ENCODE peak calls at places on chromosomes 5 and 9, in five cellular contexts. M, P, A, W and K are unnamed samples.

GRCh38 chr5:178350361-178351220 is 118.0 kb upstream of the PHYKPL start:
- DNase-seq in M (no peak), P (no peak), A (no peak), W (no peak), K (no peak)

GRCh38 chr5:58019614-58020013 is 440.3 kb downstream of the PLK2 start:
- DNase-seq in M (no peak), P (no peak), A (no peak), W (no peak), K (peak)

GRCh38 chr5:180194410-180195345 is 14.3 kb downstream of the RASGEF1C start:
- DNase-seq in M (no peak), P (no peak), A (no peak), W (peak), K (no peak)

GRCh38 chr5:13976867-13977479 is 32.5 kb upstream of the DNAH5 start:
- DNase-seq in M (peak), P (no peak), A (peak), W (no peak), K (peak)

GRCh38 chr5:78518365-78519197 is 130.0 kb downstream of the LHFPL2 start:
- DNase-seq in M (peak), P (no peak), A (no peak), W (no peak), K (peak)

GRCh38 chr5:35855221-35855620 is 1.5 kb upstream of the IL7R start:
- DNase-seq in M (no peak), P (no peak), A (no peak), W (no peak), K (no peak)

GRCh38 chr5:122156724-122157325 is 27.5 kb downstream of the ZNF474 start:
- DNase-seq in M (peak), P (no peak), A (no peak), W (no peak), K (peak)

GRCh38 chr9:137156567-137157375 is 13.1 kb downstream of the LRRC26 start:
- DNase-seq in M (peak), P (no peak), A (peak), W (peak), K (peak)

GRCh38 chr9:129027685-129028191 is 393 bp downstream of the SH3GLB2 start:
- DNase-seq in M (no peak), P (no peak), A (peak), W (no peak), K (peak)

GRCh38 chr5:80360914-80361444 is 41.2 kb downstream of the SPZ1 start:
- DNase-seq in M (no peak), P (no peak), A (no peak), W (no peak), K (no peak)

GRCh38 chr9:82271099-82271498 is 282.5 kb downstream of the SPATA31D1 start:
- DNase-seq in M (peak), P (no peak), A (no peak), W (no peak), K (peak)

GRCh38 chr9:125701351-125701750 is 5.7 kb downstream of the MAPKAP1 start:
- DNase-seq in M (peak), P (no peak), A (no peak), W (peak), K (peak)

GRCh38 chr9:125705893-125706292 is 1.1 kb downstream of the MAPKAP1 start:
- DNase-seq in M (no peak), P (no peak), A (no peak), W (no peak), K (no peak)

GRCh38 chr9:125703662-125704061 is 3.3 kb downstream of the MAPKAP1 start:
- DNase-seq in M (no peak), P (no peak), A (no peak), W (no peak), K (no peak)

GRCh38 chr9:125706661-125707539 is at the start of gene MAPKAP1:
- DNase-seq in M (peak), P (peak), A (peak), W (peak), K (peak)
- H4K8ac ChIP-seq in M (peak), P (peak), A (peak), W (no peak), K (peak)

GRCh38 chr9:77956555-77956954 is 75.1 kb downstream of the GNAQ start:
- DNase-seq in M (no peak), P (no peak), A (no peak), W (no peak), K (no peak)

GRCh38 chr9:77959803-77960202 is 71.8 kb downstream of the GNAQ start:
- DNase-seq in M (no peak), P (no peak), A (no peak), W (no peak), K (no peak)

GRCh38 chr9:77960356-77961153 is 71.1 kb downstream of the GNAQ start:
- DNase-seq in M (no peak), P (no peak), A (no peak), W (peak), K (no peak)

GRCh38 chr9:77954619-77955018 is 77.0 kb downstream of the GNAQ start:
- DNase-seq in M (no peak), P (no peak), A (no peak), W (no peak), K (peak)

DNA sequence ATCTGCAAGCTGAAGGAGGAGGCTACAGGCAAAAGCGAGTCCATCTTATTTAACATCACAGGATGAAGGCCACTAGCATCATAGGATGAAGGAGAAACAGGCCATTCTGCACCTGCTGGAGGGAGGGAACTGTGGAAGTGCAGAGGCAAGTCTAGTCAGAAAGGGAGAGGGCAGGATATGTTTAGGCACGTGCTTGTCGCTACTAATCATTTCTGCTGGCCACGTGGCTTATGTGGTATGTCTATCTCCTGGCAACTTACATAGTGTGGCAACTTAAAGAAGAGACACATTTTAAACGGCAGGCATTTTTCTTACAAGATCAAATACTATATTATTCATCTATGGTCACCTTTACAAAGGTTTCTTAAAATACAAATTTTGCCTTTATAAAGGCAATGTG is 74.0 kb downstream of the GNAQ start:
- DNase-seq in M (no peak), P (no peak), A (no peak), W (no peak), K (no peak)
- H3K23ac ChIP-seq in M (no peak), P (no peak), A (no peak), W (no peak), K (no peak)

GRCh38 chr9:106880081-106880480 is 17.1 kb downstream of the ZNF462 start:
- DNase-seq in M (no peak), P (no peak), A (no peak), W (no peak), K (peak)

GRCh38 chr9:106880863-106881262 is 17.9 kb downstream of the ZNF462 start:
- DNase-seq in M (peak), P (no peak), A (no peak), W (no peak), K (no peak)

GRCh38 chr9:106878081-106878837 is 15.3 kb downstream of the ZNF462 start:
- DNase-seq in M (no peak), P (no peak), A (no peak), W (peak), K (no peak)

GRCh38 chr9:106877345-106877744 is 14.4 kb downstream of the ZNF462 start:
- DNase-seq in M (no peak), P (no peak), A (no peak), W (no peak), K (no peak)

DNA sequence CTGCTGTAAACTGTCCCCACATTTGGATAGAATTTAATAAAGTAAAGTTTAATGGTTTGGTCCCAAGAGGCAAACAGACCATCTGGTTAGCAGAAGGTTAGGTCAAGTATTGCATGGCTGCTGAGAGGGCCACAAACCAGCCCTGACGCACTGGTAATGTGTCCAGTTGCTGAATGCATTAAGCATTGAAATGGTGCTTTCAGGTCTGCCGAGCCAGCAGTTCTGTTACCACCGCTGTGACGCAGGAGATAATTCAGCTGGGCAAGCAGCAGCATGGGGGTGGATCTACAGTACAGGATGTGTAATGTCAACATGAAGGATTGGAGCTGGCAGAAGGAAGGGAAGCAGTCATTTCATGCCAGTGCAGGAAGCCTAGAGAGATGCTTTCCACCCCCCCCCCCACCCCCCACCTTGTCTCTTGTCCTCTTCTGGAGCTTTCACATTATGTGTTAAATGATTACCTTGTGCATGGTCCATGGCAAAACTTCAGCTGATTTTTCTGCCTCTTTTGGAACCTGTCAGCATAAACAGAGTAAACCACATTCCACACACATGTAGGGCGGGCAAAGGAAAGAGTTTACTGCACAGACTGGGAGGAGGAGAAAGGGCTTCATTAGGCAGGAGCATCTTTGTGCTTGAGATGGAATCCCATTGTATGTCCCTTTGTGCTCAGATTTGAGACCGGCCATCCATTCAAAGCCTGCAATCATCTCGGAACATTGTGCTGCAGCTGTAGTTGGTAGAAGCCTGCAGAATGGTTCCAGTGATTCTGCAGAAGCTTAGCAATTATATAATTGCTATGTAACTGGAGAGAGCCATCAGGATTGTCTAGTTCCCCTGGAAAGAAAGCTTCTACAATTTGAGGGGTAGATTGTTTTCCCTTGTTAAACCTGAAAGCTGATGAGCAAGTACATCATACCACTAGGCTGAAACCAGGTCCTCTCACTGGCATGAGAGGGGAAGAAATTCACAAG is 16.3 kb downstream of the ZNF462 start:
- DNase-seq in M (peak), P (no peak), A (peak), W (no peak), K (peak)
- H3K9ac ChIP-seq in M (no peak), P (no peak), A (no peak), W (no peak), K (peak)

DNA sequence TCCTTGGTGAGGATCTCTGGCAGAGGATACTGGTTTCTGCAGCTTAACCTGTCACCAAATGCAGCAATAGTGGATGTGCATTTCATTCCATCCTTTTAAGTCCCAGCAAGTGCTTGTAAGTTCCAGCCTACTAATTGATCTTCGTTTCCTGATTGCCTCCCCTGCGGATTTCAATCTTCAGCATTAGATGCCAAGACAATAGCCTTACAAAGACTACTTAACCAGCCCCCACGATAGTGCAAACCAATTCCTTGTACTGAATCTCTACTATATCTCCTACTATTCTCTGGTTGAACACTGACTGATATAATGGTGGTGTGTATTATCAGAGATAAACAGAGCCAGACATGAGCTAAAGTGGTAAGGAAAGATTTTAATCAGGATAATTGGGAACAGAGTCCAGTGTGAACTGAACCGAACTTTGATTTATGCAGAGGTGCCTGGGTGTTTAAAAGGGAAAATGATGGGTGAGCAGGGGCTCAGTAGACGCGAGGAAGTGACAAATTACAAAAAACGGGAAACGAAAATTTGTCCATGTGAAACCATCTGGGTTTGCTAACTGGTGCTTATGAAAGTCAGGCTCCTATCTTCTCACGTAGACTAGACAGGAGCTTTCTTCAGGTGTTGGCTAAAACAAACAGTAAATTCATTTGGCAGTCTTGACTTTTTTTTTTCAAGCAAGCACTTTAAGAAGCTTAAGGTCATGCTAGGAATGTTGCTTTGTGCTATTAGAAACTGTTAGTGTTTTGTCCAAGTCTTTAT is 106.9 kb upstream of the ST8SIA4 start:
- DNase-seq in M (no peak), P (no peak), A (peak), W (no peak), K (no peak)
- H4K8ac ChIP-seq in M (no peak), P (no peak), A (no peak), W (no peak), K (no peak)

GRCh38 chr9:124415102-124415851 is at the start of gene PSMB7:
- DNase-seq in M (peak), P (peak), A (peak), W (peak), K (peak)
- H3K23ac ChIP-seq in M (peak), P (no peak), A (peak), W (no peak), K (no peak)

GRCh38 chr9:94782367-94783120 is 56.0 kb downstream of the AOPEP start:
- DNase-seq in M (peak), P (no peak), A (no peak), W (no peak), K (no peak)

GRCh38 chr9:94785211-94786169 is 59.0 kb downstream of the AOPEP start:
- DNase-seq in M (no peak), P (no peak), A (no peak), W (no peak), K (no peak)

GRCh38 chr9:94783121-94783664 is 56.7 kb downstream of the AOPEP start:
- DNase-seq in M (peak), P (peak), A (peak), W (peak), K (peak)

GRCh38 chr9:94786586-94786985 is 60.1 kb downstream of the AOPEP start:
- DNase-seq in M (no peak), P (no peak), A (no peak), W (no peak), K (no peak)

DNA sequence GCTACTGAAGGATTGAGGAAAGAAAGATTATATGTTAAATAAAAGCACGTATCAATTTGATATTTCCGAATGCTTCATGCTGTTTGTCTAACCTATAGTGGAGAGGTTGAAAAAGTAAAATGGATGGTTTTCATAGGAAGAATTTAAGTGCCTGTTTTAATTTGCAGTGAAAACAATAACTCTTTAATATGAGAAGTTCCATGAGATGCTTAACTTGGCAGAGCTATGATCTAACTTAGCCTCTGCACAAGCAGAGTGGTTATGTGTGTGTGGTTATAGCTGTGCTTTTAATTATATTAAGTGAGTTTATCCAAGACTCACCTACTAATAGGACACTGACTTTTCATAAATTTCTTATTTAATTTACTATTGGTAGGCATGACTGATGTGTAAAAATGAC is 57.4 kb downstream of the AOPEP start:
- DNase-seq in M (no peak), P (no peak), A (no peak), W (no peak), K (no peak)
- H3K9ac ChIP-seq in M (no peak), P (no peak), A (no peak), W (no peak), K (no peak)